ENCODE peak calls at places on chromosomes 1 and 21, in four cellular contexts. M, V, N and F are unnamed samples.

GRCh38 chr1:89754518-89754917 is 66.3 kb upstream of the LRRC8D start:
- ATAC-seq in M (no peak), V (peak; percentile 57), N (no peak), F (no peak)

GRCh38 chr21:42129300-42130266 is 58.5 kb downstream of the UMODL1 start:
- ATAC-seq in M (no peak), V (no peak), N (no peak), F (no peak)

GRCh38 chr1:114340906-114341698 is 169.9 kb downstream of the TRIM33 start:
- ATAC-seq in M (peak; percentile 65), V (no peak), N (no peak), F (no peak)

GRCh38 chr1:169003864-169004516 is 102.5 kb upstream of the ATP1B1 start:
- ATAC-seq in M (no peak), V (no peak), N (peak; percentile 56), F (no peak)

GRCh38 chr1:47752048-47752451 is 245.1 kb downstream of the TRABD2B start:
- ATAC-seq in M (no peak), V (peak; percentile 74), N (no peak), F (peak; percentile 92)

GRCh38 chr21:36456714-36457399 is 23.1 kb downstream of the CLDN14 start:
- ATAC-seq in M (no peak), V (no peak), N (no peak), F (no peak)

GRCh38 chr1:3717715-3718601 is 34.3 kb upstream of the CCDC27 start:
- ATAC-seq in M (no peak), V (peak; percentile 83), N (no peak), F (peak; percentile 44)

GRCh38 chr1:94258873-94259331 is 21.5 kb upstream of the ARHGAP29 start:
- ATAC-seq in M (no peak), V (peak; percentile 87), N (no peak), F (no peak)

GRCh38 chr1:1562556-1563195 is 12.0 kb downstream of the SSU72 start:
- ATAC-seq in M (no peak), V (no peak), N (no peak), F (no peak)

GRCh38 chr1:29121516-29121937 is 2.2 kb downstream of the TMEM200B start:
- ATAC-seq in M (no peak), V (no peak), N (no peak), F (no peak)

GRCh38 chr1:24540051-24540905 is 15.6 kb upstream of the NCMAP start:
- ATAC-seq in M (peak; percentile 65), V (no peak), N (no peak), F (no peak)

GRCh38 chr1:31859719-31860118 is 43.9 kb upstream of the SPOCD1 start:
- ATAC-seq in M (no peak), V (no peak), N (no peak), F (no peak)

GRCh38 chr1:39127513-39127912 is 77.0 kb upstream of the MACF1 start:
- ATAC-seq in M (no peak), V (peak; percentile 37), N (no peak), F (no peak)

GRCh38 chr1:225441314-225442119 is 13.7 kb upstream of the LBR start:
- ATAC-seq in M (no peak), V (no peak), N (no peak), F (no peak)

GRCh38 chr1:106249365-106249764 is 807.1 kb upstream of the PRMT6 start:
- ATAC-seq in M (no peak), V (no peak), N (no peak), F (no peak)

GRCh38 chr1:227766653-227767277 is 31.5 kb downstream of the SNAP47 start:
- ATAC-seq in M (no peak), V (no peak), N (no peak), F (no peak)

GRCh38 chr1:165899461-165899941 is 72.1 kb downstream of the UCK2 start:
- ATAC-seq in M (no peak), V (no peak), N (no peak), F (peak; percentile 10)

GRCh38 chr1:182143825-182144661 is 82.5 kb upstream of the ZNF648 start:
- ATAC-seq in M (peak; percentile 24), V (peak; percentile 63), N (peak; percentile 26), F (peak; percentile 89)

GRCh38 chr21:33510826-33511225 is 19.3 kb upstream of the DNAJC28 start:
- ATAC-seq in M (no peak), V (no peak), N (no peak), F (no peak)

GRCh38 chr1:27448982-27449381 is 41.0 kb downstream of the WASF2 start:
- ATAC-seq in M (no peak), V (no peak), N (no peak), F (peak; percentile 38)

GRCh38 chr1:1332031-1332755 is 1.1 kb downstream of the TAS1R3 start:
- ATAC-seq in M (no peak), V (no peak), N (peak; percentile 5), F (peak; percentile 48)